ENCODE peak calls at places on chromosome X, in four cellular contexts. M is heart left ventricle, P is pancreas, K is A549. A is an unnamed sample.

GRCh38 chrX:47483310-47484268 is 567 bp upstream of the ZNF41 start:
- DNase-seq in M (peak; percentile 36), P (peak; percentile 25), K (peak; percentile 28), A (no peak)

GRCh38 chrX:153993079-153993478 is 20.5 kb downstream of the TMEM187 start:
- DNase-seq in M (no peak), P (no peak), K (no peak), A (no peak)

GRCh38 chrX:10676239-10676971 is 56.0 kb upstream of the MID1 start:
- DNase-seq in M (no peak), P (no peak), K (no peak), A (no peak)

GRCh38 chrX:85112270-85112669 is 108.6 kb downstream of the APOOL start:
- DNase-seq in M (no peak), P (no peak), K (no peak), A (peak; percentile 76)

GRCh38 chrX:8960809-8961413 is 73.0 kb downstream of the FAM9B start:
- DNase-seq in M (no peak), P (no peak), K (no peak), A (no peak)

GRCh38 chrX:134186362-134187121 is 50.4 kb upstream of the CCDC160 start:
- DNase-seq in M (no peak), P (no peak), K (no peak), A (no peak)

GRCh38 chrX:46574941-46575381 is 1.4 kb downstream of the CHST7 start:
- DNase-seq in M (peak; percentile 30), P (no peak), K (no peak), A (peak; percentile 52)

GRCh38 chrX:27715610-27716009 is 92.2 kb upstream of the MAGEB10 start:
- DNase-seq in M (no peak), P (no peak), K (no peak), A (no peak)

GRCh38 chrX:149825424-149825823 is 43.7 kb downstream of the MAGEA9 start:
- DNase-seq in M (no peak), P (no peak), K (peak; percentile 21), A (no peak)

GRCh38 chrX:119981286-119982070 is 37.9 kb upstream of the NKAP start:
- DNase-seq in M (no peak), P (peak; percentile 33), K (peak; percentile 47), A (no peak)
- H3K4me3 ChIP-seq in M (no peak overlapping the region), P (no peak overlapping the region), K (no peak overlapping the region), A (no peak overlapping the region)

GRCh38 chrX:41010188-41010846 is 74.9 kb upstream of the USP9X start:
- DNase-seq in M (peak; percentile 86), P (peak; percentile 87), K (peak; percentile 79), A (peak; percentile 75)
- TF ChIP-seq CTCF in M (peak; percentile 32), P (no peak), K (no peak), A (no peak)

DNA sequence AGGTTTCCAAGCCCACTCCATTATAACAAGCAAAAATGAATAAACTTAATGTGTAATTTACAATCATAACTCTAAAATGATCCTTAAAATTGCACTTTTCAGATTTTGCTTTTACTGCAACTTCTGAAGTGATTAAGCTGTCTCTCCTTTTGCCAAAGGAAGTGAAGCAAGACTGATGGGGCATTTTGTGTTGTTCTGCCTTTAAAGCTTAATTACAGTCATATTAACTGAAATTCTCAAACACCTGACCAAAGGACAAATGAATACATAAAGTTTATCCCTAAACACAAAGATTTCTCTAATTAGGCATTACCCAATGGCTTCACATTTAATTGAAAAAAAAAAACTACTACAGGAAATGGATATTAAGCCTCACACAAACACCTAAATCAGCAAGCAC is 101.8 kb downstream of the ATP11C start:
- DNase-seq in M (no peak), P (no peak), K (no peak), A (no peak)
- H3K4me1 ChIP-seq in M (peaks cover 37% of the 10 kb centered on the region), P (peaks cover 4% of the 10 kb centered on the region), K (peaks cover 37% of the 10 kb centered on the region), A (peaks cover 6% of the 10 kb centered on the region)

GRCh38 chrX:13936804-13937203 is 92.9 kb downstream of the GEMIN8 start:
- DNase-seq in M (no peak), P (no peak), K (no peak), A (no peak)
- H3K4me3 ChIP-seq in M (no peak overlapping the region), P (no peak overlapping the region), K (no peak overlapping the region), A (no peak overlapping the region)

A was measured in mucosa of descending colon.